ENCODE peak calls at places on chromosome 16, in eight cellular contexts. One of them, this sample, is unnamed.

GRCh38 chr16:88529596-88529995 is 40.6 kb upstream of the ZC3H18 start:
- DNase-seq in heart left ventricle: peak
- DNase-seq in Panc1: no peak
- DNase-seq in AG10803: no peak
- DNase-seq in PC-3: no peak
- DNase-seq in right lobe of liver: no peak
- DNase-seq in thoracic aorta: no peak
- DNase-seq in heart right ventricle: no peak
- DNase-seq in this sample: no peak

GRCh38 chr16:1681032-1681431 is 3.0 kb downstream of the JPT2 start:
- DNase-seq in heart left ventricle: no peak
- DNase-seq in Panc1: no peak
- DNase-seq in AG10803: no peak
- DNase-seq in PC-3: no peak
- DNase-seq in right lobe of liver: no peak
- DNase-seq in thoracic aorta: no peak
- DNase-seq in heart right ventricle: no peak
- DNase-seq in this sample: no peak

GRCh38 chr16:84281077-84281476 is 13.6 kb upstream of the WFDC1 start:
- DNase-seq in heart left ventricle: no peak
- DNase-seq in Panc1: no peak
- DNase-seq in AG10803: peak
- DNase-seq in PC-3: peak
- DNase-seq in right lobe of liver: no peak
- DNase-seq in thoracic aorta: no peak
- DNase-seq in heart right ventricle: no peak
- DNase-seq in this sample: no peak

GRCh38 chr16:17666293-17666692 is 195.5 kb upstream of the XYLT1 start:
- DNase-seq in heart left ventricle: no peak
- DNase-seq in Panc1: no peak
- DNase-seq in AG10803: no peak
- DNase-seq in PC-3: no peak
- DNase-seq in right lobe of liver: no peak
- DNase-seq in thoracic aorta: no peak
- DNase-seq in heart right ventricle: no peak
- DNase-seq in this sample: no peak

GRCh38 chr16:65154321-65154720 is 32.5 kb upstream of the CDH11 start:
- DNase-seq in heart left ventricle: no peak
- DNase-seq in Panc1: no peak
- DNase-seq in AG10803: no peak
- DNase-seq in PC-3: no peak
- DNase-seq in right lobe of liver: no peak
- DNase-seq in thoracic aorta: no peak
- DNase-seq in heart right ventricle: no peak
- DNase-seq in this sample: no peak

GRCh38 chr16:1363501-1364041 is 11.8 kb downstream of the GNPTG start:
- DNase-seq in heart left ventricle: peak
- DNase-seq in Panc1: no peak
- DNase-seq in AG10803: peak
- DNase-seq in PC-3: peak
- DNase-seq in right lobe of liver: peak
- DNase-seq in thoracic aorta: no peak
- DNase-seq in heart right ventricle: peak
- DNase-seq in this sample: no peak

GRCh38 chr16:71230122-71230845 is at the start of gene HYDIN:
- DNase-seq in heart left ventricle: no peak
- DNase-seq in Panc1: no peak
- DNase-seq in AG10803: peak
- DNase-seq in PC-3: peak
- DNase-seq in right lobe of liver: peak
- DNase-seq in thoracic aorta: no peak
- DNase-seq in heart right ventricle: peak
- DNase-seq in this sample: peak

GRCh38 chr16:5738586-5738985 is 641.0 kb upstream of the EEF2KMT start:
- DNase-seq in heart left ventricle: no peak
- DNase-seq in Panc1: no peak
- DNase-seq in AG10803: no peak
- DNase-seq in PC-3: no peak
- DNase-seq in right lobe of liver: no peak
- DNase-seq in thoracic aorta: no peak
- DNase-seq in heart right ventricle: no peak
- DNase-seq in this sample: no peak

GRCh38 chr16:2689968-2690830 is 7.9 kb downstream of the KCTD5 start:
- DNase-seq in heart left ventricle: peak
- DNase-seq in Panc1: no peak
- DNase-seq in AG10803: no peak
- DNase-seq in PC-3: no peak
- DNase-seq in right lobe of liver: peak
- DNase-seq in thoracic aorta: no peak
- DNase-seq in heart right ventricle: no peak
- DNase-seq in this sample: no peak

GRCh38 chr16:12559714-12560113 is 244.0 kb downstream of the CPPED1 start:
- DNase-seq in heart left ventricle: no peak
- DNase-seq in Panc1: no peak
- DNase-seq in AG10803: peak
- DNase-seq in PC-3: peak
- DNase-seq in right lobe of liver: no peak
- DNase-seq in thoracic aorta: no peak
- DNase-seq in heart right ventricle: no peak
- DNase-seq in this sample: no peak

GRCh38 chr16:49468611-49469322 is 95.2 kb downstream of the C16orf78 start:
- DNase-seq in heart left ventricle: no peak
- DNase-seq in Panc1: no peak
- DNase-seq in AG10803: no peak
- DNase-seq in PC-3: no peak
- DNase-seq in right lobe of liver: peak
- DNase-seq in thoracic aorta: no peak
- DNase-seq in heart right ventricle: no peak
- DNase-seq in this sample: no peak

GRCh38 chr16:48511071-48511540 is 98.9 kb downstream of the N4BP1 start:
- DNase-seq in heart left ventricle: no peak
- DNase-seq in Panc1: no peak
- DNase-seq in AG10803: peak
- DNase-seq in PC-3: no peak
- DNase-seq in right lobe of liver: peak
- DNase-seq in thoracic aorta: no peak
- DNase-seq in heart right ventricle: no peak
- DNase-seq in this sample: no peak

GRCh38 chr16:54407596-54407995 is 121.0 kb upstream of the IRX3 start:
- DNase-seq in heart left ventricle: no peak
- DNase-seq in Panc1: no peak
- DNase-seq in AG10803: peak
- DNase-seq in PC-3: no peak
- DNase-seq in right lobe of liver: no peak
- DNase-seq in thoracic aorta: no peak
- DNase-seq in heart right ventricle: no peak
- DNase-seq in this sample: no peak

GRCh38 chr16:83666449-83666848 is 141.3 kb upstream of the HSBP1 start:
- DNase-seq in heart left ventricle: no peak
- DNase-seq in Panc1: no peak
- DNase-seq in AG10803: no peak
- DNase-seq in PC-3: no peak
- DNase-seq in right lobe of liver: no peak
- DNase-seq in thoracic aorta: no peak
- DNase-seq in heart right ventricle: no peak
- DNase-seq in this sample: no peak

GRCh38 chr16:11668590-11669379 is 530 bp downstream of the SNN start:
- DNase-seq in heart left ventricle: peak
- DNase-seq in Panc1: no peak
- DNase-seq in AG10803: no peak
- DNase-seq in PC-3: no peak
- DNase-seq in right lobe of liver: peak
- DNase-seq in thoracic aorta: no peak
- DNase-seq in heart right ventricle: peak
- DNase-seq in this sample: no peak

DNA sequence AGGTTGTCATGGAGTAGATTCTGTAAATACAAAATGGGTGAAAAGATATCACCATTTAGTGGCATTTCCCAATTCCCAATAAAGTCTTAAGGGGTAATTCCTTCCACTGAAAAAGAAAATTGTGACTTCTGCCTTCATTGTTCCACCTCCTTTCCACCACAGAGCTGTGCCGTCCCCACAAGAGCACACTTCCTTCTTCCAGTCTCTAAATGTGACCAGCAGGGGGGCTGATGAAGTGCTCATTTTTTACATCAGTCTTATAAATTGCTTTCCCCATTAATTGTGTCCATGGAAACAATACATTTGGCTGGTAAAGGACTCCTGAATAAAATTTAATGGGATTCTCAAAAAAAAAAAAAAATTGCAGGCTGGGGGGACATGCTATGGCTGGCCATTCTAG is 260.8 kb upstream of the PSMD7 start:
- DNase-seq in heart left ventricle: no peak
- DNase-seq in Panc1: no peak
- DNase-seq in AG10803: peak
- DNase-seq in PC-3: peak
- DNase-seq in right lobe of liver: no peak
- DNase-seq in thoracic aorta: no peak
- DNase-seq in heart right ventricle: no peak
- DNase-seq in this sample: no peak
- TF ChIP-seq CTCF in heart left ventricle: peak
- TF ChIP-seq CTCF in Panc1: peak
- TF ChIP-seq CTCF in AG10803: peak
- TF ChIP-seq CTCF in PC-3: peak
- TF ChIP-seq CTCF in right lobe of liver: no peak
- TF ChIP-seq CTCF in thoracic aorta: no peak
- TF ChIP-seq CTCF in heart right ventricle: no peak
- TF ChIP-seq CTCF in this sample: peak

GRCh38 chr16:19882641-19883040 is 2.0 kb downstream of the GPRC5B start:
- DNase-seq in heart left ventricle: no peak
- DNase-seq in Panc1: no peak
- DNase-seq in AG10803: no peak
- DNase-seq in PC-3: no peak
- DNase-seq in right lobe of liver: no peak
- DNase-seq in thoracic aorta: no peak
- DNase-seq in heart right ventricle: no peak
- DNase-seq in this sample: no peak

GRCh38 chr16:19883296-19883951 is 1.2 kb downstream of the GPRC5B start:
- DNase-seq in heart left ventricle: peak
- DNase-seq in Panc1: no peak
- DNase-seq in AG10803: no peak
- DNase-seq in PC-3: no peak
- DNase-seq in right lobe of liver: no peak
- DNase-seq in thoracic aorta: no peak
- DNase-seq in heart right ventricle: peak
- DNase-seq in this sample: no peak

GRCh38 chr16:19881028-19881427 is 3.6 kb downstream of the GPRC5B start:
- DNase-seq in heart left ventricle: no peak
- DNase-seq in Panc1: no peak
- DNase-seq in AG10803: no peak
- DNase-seq in PC-3: no peak
- DNase-seq in right lobe of liver: no peak
- DNase-seq in thoracic aorta: no peak
- DNase-seq in heart right ventricle: no peak
- DNase-seq in this sample: no peak

GRCh38 chr16:19881783-19882182 is 2.9 kb downstream of the GPRC5B start:
- DNase-seq in heart left ventricle: no peak
- DNase-seq in Panc1: no peak
- DNase-seq in AG10803: no peak
- DNase-seq in PC-3: no peak
- DNase-seq in right lobe of liver: no peak
- DNase-seq in thoracic aorta: no peak
- DNase-seq in heart right ventricle: no peak
- DNase-seq in this sample: no peak

GRCh38 chr16:19882186-19882585 is 2.5 kb downstream of the GPRC5B start:
- DNase-seq in heart left ventricle: no peak
- DNase-seq in Panc1: no peak
- DNase-seq in AG10803: no peak
- DNase-seq in PC-3: no peak
- DNase-seq in right lobe of liver: no peak
- DNase-seq in thoracic aorta: no peak
- DNase-seq in heart right ventricle: no peak
- DNase-seq in this sample: no peak
- H3K4me3 ChIP-seq in heart left ventricle: peak
- H3K4me3 ChIP-seq in Panc1: no peak
- H3K4me3 ChIP-seq in AG10803: no peak
- H3K4me3 ChIP-seq in PC-3: no peak
- H3K4me3 ChIP-seq in right lobe of liver: no peak
- H3K4me3 ChIP-seq in thoracic aorta: peak
- H3K4me3 ChIP-seq in heart right ventricle: peak
- H3K4me3 ChIP-seq in this sample: no peak

GRCh38 chr16:24037335-24037734 is 201.6 kb downstream of the PRKCB start:
- DNase-seq in heart left ventricle: no peak
- DNase-seq in Panc1: no peak
- DNase-seq in AG10803: no peak
- DNase-seq in PC-3: no peak
- DNase-seq in right lobe of liver: no peak
- DNase-seq in thoracic aorta: no peak
- DNase-seq in heart right ventricle: no peak
- DNase-seq in this sample: no peak

GRCh38 chr16:24044467-24044866 is 208.7 kb downstream of the PRKCB start:
- DNase-seq in heart left ventricle: no peak
- DNase-seq in Panc1: no peak
- DNase-seq in AG10803: no peak
- DNase-seq in PC-3: no peak
- DNase-seq in right lobe of liver: no peak
- DNase-seq in thoracic aorta: no peak
- DNase-seq in heart right ventricle: no peak
- DNase-seq in this sample: no peak

GRCh38 chr16:24045641-24046040 is 209.9 kb downstream of the PRKCB start:
- DNase-seq in heart left ventricle: no peak
- DNase-seq in Panc1: no peak
- DNase-seq in AG10803: no peak
- DNase-seq in PC-3: peak
- DNase-seq in right lobe of liver: no peak
- DNase-seq in thoracic aorta: no peak
- DNase-seq in heart right ventricle: no peak
- DNase-seq in this sample: no peak

GRCh38 chr16:24046442-24046841 is 209.7 kb upstream of the CACNG3 start:
- DNase-seq in heart left ventricle: no peak
- DNase-seq in Panc1: no peak
- DNase-seq in AG10803: no peak
- DNase-seq in PC-3: no peak
- DNase-seq in right lobe of liver: no peak
- DNase-seq in thoracic aorta: no peak
- DNase-seq in heart right ventricle: no peak
- DNase-seq in this sample: no peak

GRCh38 chr16:24041834-24042631 is 206.2 kb downstream of the PRKCB start:
- DNase-seq in heart left ventricle: peak
- DNase-seq in Panc1: peak
- DNase-seq in AG10803: peak
- DNase-seq in PC-3: peak
- DNase-seq in right lobe of liver: peak
- DNase-seq in thoracic aorta: no peak
- DNase-seq in heart right ventricle: peak
- DNase-seq in this sample: peak
- TF ChIP-seq CTCF in heart left ventricle: peak
- TF ChIP-seq CTCF in Panc1: peak
- TF ChIP-seq CTCF in AG10803: peak
- TF ChIP-seq CTCF in PC-3: peak
- TF ChIP-seq CTCF in right lobe of liver: peak
- TF ChIP-seq CTCF in thoracic aorta: peak
- TF ChIP-seq CTCF in heart right ventricle: peak
- TF ChIP-seq CTCF in this sample: peak

DNA sequence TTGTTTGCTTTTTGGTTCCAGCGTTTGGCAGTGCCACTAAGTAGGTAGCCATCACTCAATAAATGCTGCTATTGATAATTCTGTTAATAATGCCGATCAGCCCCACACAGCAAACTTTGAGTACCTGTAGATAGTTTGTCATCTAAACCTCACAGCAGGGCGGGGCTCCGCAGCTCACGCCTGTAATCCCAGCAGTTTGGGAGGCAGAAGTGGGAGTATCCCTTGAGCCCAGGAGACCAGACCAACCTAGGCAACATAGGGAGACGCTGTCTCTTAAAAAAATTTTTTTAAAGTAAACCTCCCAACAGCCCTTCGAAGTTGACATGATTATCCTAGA is 1.6 kb downstream of the BFAR start:
- DNase-seq in heart left ventricle: no peak
- DNase-seq in Panc1: no peak
- DNase-seq in AG10803: no peak
- DNase-seq in PC-3: no peak
- DNase-seq in right lobe of liver: no peak
- DNase-seq in thoracic aorta: no peak
- DNase-seq in heart right ventricle: no peak
- DNase-seq in this sample: no peak
- H3K4me3 ChIP-seq in heart left ventricle: peak
- H3K4me3 ChIP-seq in Panc1: peak
- H3K4me3 ChIP-seq in AG10803: peak
- H3K4me3 ChIP-seq in PC-3: peak
- H3K4me3 ChIP-seq in right lobe of liver: no peak
- H3K4me3 ChIP-seq in thoracic aorta: peak
- H3K4me3 ChIP-seq in heart right ventricle: peak
- H3K4me3 ChIP-seq in this sample: peak

This sample was measured in epithelial cell of proximal tubule.